ENCODE peak calls at places on chromosomes 2 and 18, in eight cellular contexts. D is hepatocyte; E is K562; U is CD8-positive, alpha-beta T cell; I is pancreas; L is IMR-90; V is MM.1S; K is transverse colon. Y is an unnamed sample.

GRCh38 chr2:34738691-34739090 is 1139.6 kb upstream of the FAM98A start:
- DNase-seq in D (no peak), L (no peak), K (no peak), V (no peak), U (no peak), I (no peak), E (no peak), Y (no peak)

GRCh38 chr2:127661949-127662510 is 13.3 kb downstream of the LIMS2 start:
- DNase-seq in D (no peak), L (no peak), E (no peak), K (peak; percentile 10), I (no peak), V (no peak), U (no peak), Y (no peak)

GRCh38 chr2:197057946-197058345 is 131.4 kb upstream of the PGAP1 start:
- DNase-seq in V (peak; percentile 28), I (no peak), E (no peak), L (no peak), U (no peak), K (no peak), D (no peak), Y (no peak)

GRCh38 chr2:70546376-70546775 is 7.2 kb downstream of the TGFA start:
- DNase-seq in E (no peak), L (no peak), V (no peak), K (no peak), U (no peak), I (no peak), D (no peak), Y (no peak)

GRCh38 chr2:71797006-71797810 is 343.8 kb downstream of the DYSF start:
- DNase-seq in E (no peak), V (no peak), U (no peak), L (no peak), D (no peak), I (no peak), K (no peak), Y (no peak)

GRCh38 chr2:101520246-101520645 is 45.3 kb upstream of the RFX8 start:
- DNase-seq in K (no peak), L (peak; percentile 67), D (no peak), E (no peak), I (no peak), U (no peak), V (no peak), Y (no peak)

GRCh38 chr2:66692521-66692920 is 257.6 kb downstream of the MEIS1 start:
- DNase-seq in K (no peak), E (no peak), L (no peak), I (no peak), V (no peak), U (no peak), D (no peak), Y (no peak)

GRCh38 chr2:199258291-199258690 is 199.4 kb downstream of the SATB2 start:
- DNase-seq in K (no peak), I (no peak), D (no peak), L (no peak), U (no peak), E (no peak), V (no peak), Y (no peak)

GRCh38 chr2:219175928-219176817 is 552 bp downstream of the CNPPD1 start:
- DNase-seq in V (peak; percentile 30), U (peak; percentile 27), K (peak; percentile 74), I (no peak), L (peak; percentile 26), E (peak; percentile 39), D (peak; percentile 71), Y (peak; percentile 53)

GRCh38 chr2:237475704-237476107 is 11.3 kb upstream of the MLPH start:
- DNase-seq in E (no peak), U (peak; percentile 39), V (no peak), K (no peak), I (no peak), D (peak; percentile 49), L (peak; percentile 60), Y (no peak)

GRCh38 chr2:152240559-152241231 is 65.1 kb upstream of the STAM2 start:
- DNase-seq in K (no peak), E (no peak), D (peak; percentile 13), I (no peak), L (peak; percentile 75), V (no peak), U (no peak), Y (no peak)

GRCh38 chr2:1586251-1586945 is 157.9 kb downstream of the PXDN start:
- DNase-seq in D (no peak), E (no peak), U (no peak), V (no peak), L (no peak), K (no peak), I (no peak), Y (no peak)

GRCh38 chr2:181313845-181314244 is 143.3 kb upstream of the ITGA4 start:
- DNase-seq in V (peak; percentile 9), L (no peak), I (no peak), D (no peak), U (no peak), E (no peak), K (no peak), Y (no peak)

GRCh38 chr2:120586507-120587283 is 149.0 kb upstream of the GLI2 start:
- DNase-seq in K (no peak), E (no peak), D (no peak), V (no peak), I (no peak), U (no peak), L (no peak), Y (no peak)

GRCh38 chr2:129849559-129850160 is 129.8 kb upstream of the RAB6C start:
- DNase-seq in K (no peak), V (peak; percentile 75), L (peak; percentile 78), U (no peak), I (no peak), D (peak; percentile 84), E (peak; percentile 71), Y (peak; percentile 55)

GRCh38 chr18:32469190-32469611 is 1.5 kb downstream of the GAREM1 start:
- DNase-seq in K (peak; percentile 41), D (peak; percentile 58), L (peak; percentile 36), V (peak; percentile 58), E (peak; percentile 4), U (peak; percentile 5), I (peak; percentile 81), Y (peak; percentile 7)

GRCh38 chr2:50611261-50612020 is 420.5 kb downstream of the NRXN1 start:
- DNase-seq in D (no peak), I (no peak), E (no peak), V (no peak), U (no peak), K (no peak), L (no peak), Y (no peak)

GRCh38 chr2:77397763-77398162 is 124.4 kb downstream of the LRRTM4 start:
- DNase-seq in K (no peak), V (no peak), U (no peak), D (peak; percentile 7), E (no peak), L (no peak), I (no peak), Y (no peak)

GRCh38 chr2:20611077-20611843 is 39.6 kb downstream of the HS1BP3 start:
- DNase-seq in L (peak; percentile 97), D (peak; percentile 69), E (no peak), I (peak; percentile 38), V (no peak), K (peak; percentile 58), U (no peak), Y (no peak)

DNA sequence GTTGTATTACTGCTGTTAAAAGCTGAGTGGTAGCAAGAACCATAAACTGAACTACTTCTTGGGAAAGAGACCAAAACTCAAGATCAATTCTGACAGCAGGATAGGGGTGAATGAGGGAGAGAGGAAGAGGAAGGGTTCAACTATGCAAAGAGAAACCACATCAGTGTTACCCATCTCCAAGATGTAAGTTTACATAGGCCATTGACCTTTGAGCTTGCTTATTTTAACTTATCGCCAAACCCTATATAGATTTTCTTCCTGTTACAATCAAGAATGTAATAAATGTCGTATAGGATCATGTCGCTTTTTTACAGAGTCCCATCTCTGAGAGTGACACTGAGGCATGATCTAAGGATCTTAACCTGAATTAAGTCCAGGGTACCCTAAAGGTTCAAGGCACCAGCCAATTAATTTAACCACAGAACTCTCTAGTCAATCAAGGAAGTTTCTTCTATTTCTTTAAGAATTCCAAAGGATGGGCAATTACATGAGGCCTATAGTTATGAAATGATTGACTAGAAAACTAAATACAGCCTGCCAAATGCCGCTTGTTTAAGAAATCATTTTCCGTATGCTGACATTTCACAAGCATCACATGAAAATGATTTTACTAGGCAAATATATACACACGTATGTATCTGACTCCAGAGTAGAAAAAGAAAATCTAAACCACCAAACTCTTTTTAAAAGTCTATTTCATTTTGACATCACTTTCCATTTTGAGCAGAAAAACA is 11.8 kb downstream of the RND3 start:
- DNase-seq in I (no peak), E (no peak), D (no peak), K (no peak), U (no peak), V (no peak), L (peak; percentile 23), Y (no peak)
- H3K9me3 ChIP-seq in I (no peaks in the 10 kb centered on the region), E (no peaks in the 10 kb centered on the region), D (no peaks in the 10 kb centered on the region), K (no peaks in the 10 kb centered on the region), U (no peaks in the 10 kb centered on the region), V (no peaks in the 10 kb centered on the region), L (no peaks in the 10 kb centered on the region), Y (no peaks in the 10 kb centered on the region)

GRCh38 chr18:39340418-39340817 is 1774.8 kb upstream of the CELF4 start:
- DNase-seq in L (no peak), K (no peak), I (no peak), U (no peak), E (no peak), D (no peak), V (no peak), Y (no peak)
- H3K4me1 ChIP-seq in L (no peaks in the 10 kb centered on the region), K (no peaks in the 10 kb centered on the region), I (no peaks in the 10 kb centered on the region), U (no peaks in the 10 kb centered on the region), E (no peaks in the 10 kb centered on the region), D (peaks cover 7% of the 10 kb centered on the region), V (no peaks in the 10 kb centered on the region), Y (no peaks in the 10 kb centered on the region)

GRCh38 chr2:4110273-4110672 is 406.9 kb downstream of the DCDC2C start:
- DNase-seq in V (no peak), E (no peak), K (no peak), L (no peak), I (no peak), U (no peak), D (no peak), Y (no peak)
- H3K9me3 ChIP-seq in V (no peaks in the 10 kb centered on the region), E (no peaks in the 10 kb centered on the region), K (no peaks in the 10 kb centered on the region), L (peaks cover 42% of the 10 kb centered on the region), I (no peaks in the 10 kb centered on the region), U (no peaks in the 10 kb centered on the region), D (no peaks in the 10 kb centered on the region), Y (no peaks in the 10 kb centered on the region)

GRCh38 chr2:231708773-231709635 is 679 bp downstream of the PTMA start:
- DNase-seq in I (peak; percentile 90), L (peak; percentile 31), V (peak; percentile 37), D (peak; percentile 66), U (peak; percentile 55), E (peak; percentile 61), K (peak; percentile 38), Y (peak; percentile 67)
- H3K4me1 ChIP-seq in I (peaks cover 20% of the 10 kb centered on the region), L (peaks cover 12% of the 10 kb centered on the region), V (peaks cover 17% of the 10 kb centered on the region), D (peaks cover 13% of the 10 kb centered on the region), U (peaks cover 40% of the 10 kb centered on the region), E (peaks cover 16% of the 10 kb centered on the region), K (peaks cover 36% of the 10 kb centered on the region), Y (peaks cover 44% of the 10 kb centered on the region)

Y was measured in CD4-positive, alpha-beta memory T cell.